ENCODE peak calls at places on chromosomes 13 and 19, in nine cellular contexts. One of them, this sample, is unnamed.

GRCh38 chr19:48419158-48419920 is 25.9 kb downstream of the GRIN2D start:
- DNase-seq in activated CD4-positive, alpha-beta T cell treated with anti-CD3 and anti-CD28 coated beads, Interleukin-2, amount 50 U/mL, for 1 hour: peak
- DNase-seq in NCI-H1694: no peak
- DNase-seq in foreskin fibroblast: peak
- DNase-seq in SHP77: no peak
- DNase-seq in stimulated activated CD8-positive, alpha-beta memory T cell treated with anti-CD3 and anti-CD28 coated beads, Interleukin-12 subunit alpha, Interleukin-12 subunit beta, amount 100 ng/mL, for 4 hours: peak
- DNase-seq in NCI-H2227 treated with DMSO at 0.1 percent for 48 hours: no peak
- DNase-seq in IMR-90: peak
- DNase-seq in psoas muscle: peak
- DNase-seq in this sample: no peak

GRCh38 chr13:110281736-110282135 is 25.2 kb downstream of the COL4A1 start:
- DNase-seq in activated CD4-positive, alpha-beta T cell treated with anti-CD3 and anti-CD28 coated beads, Interleukin-2, amount 50 U/mL, for 1 hour: no peak
- DNase-seq in NCI-H1694: no peak
- DNase-seq in foreskin fibroblast: no peak
- DNase-seq in SHP77: no peak
- DNase-seq in stimulated activated CD8-positive, alpha-beta memory T cell treated with anti-CD3 and anti-CD28 coated beads, Interleukin-12 subunit alpha, Interleukin-12 subunit beta, amount 100 ng/mL, for 4 hours: no peak
- DNase-seq in NCI-H2227 treated with DMSO at 0.1 percent for 48 hours: no peak
- DNase-seq in IMR-90: no peak
- DNase-seq in psoas muscle: no peak
- DNase-seq in this sample: no peak

GRCh38 chr19:45876411-45877197 is 9.3 kb downstream of the IRF2BP1 start:
- DNase-seq in activated CD4-positive, alpha-beta T cell treated with anti-CD3 and anti-CD28 coated beads, Interleukin-2, amount 50 U/mL, for 1 hour: no peak
- DNase-seq in NCI-H1694: no peak
- DNase-seq in foreskin fibroblast: peak
- DNase-seq in SHP77: no peak
- DNase-seq in stimulated activated CD8-positive, alpha-beta memory T cell treated with anti-CD3 and anti-CD28 coated beads, Interleukin-12 subunit alpha, Interleukin-12 subunit beta, amount 100 ng/mL, for 4 hours: no peak
- DNase-seq in NCI-H2227 treated with DMSO at 0.1 percent for 48 hours: no peak
- DNase-seq in IMR-90: peak
- DNase-seq in psoas muscle: peak
- DNase-seq in this sample: no peak

GRCh38 chr19:39236527-39236926 is 8.3 kb downstream of the IFNL3 start:
- DNase-seq in activated CD4-positive, alpha-beta T cell treated with anti-CD3 and anti-CD28 coated beads, Interleukin-2, amount 50 U/mL, for 1 hour: peak
- DNase-seq in NCI-H1694: no peak
- DNase-seq in foreskin fibroblast: no peak
- DNase-seq in SHP77: no peak
- DNase-seq in stimulated activated CD8-positive, alpha-beta memory T cell treated with anti-CD3 and anti-CD28 coated beads, Interleukin-12 subunit alpha, Interleukin-12 subunit beta, amount 100 ng/mL, for 4 hours: no peak
- DNase-seq in NCI-H2227 treated with DMSO at 0.1 percent for 48 hours: no peak
- DNase-seq in IMR-90: no peak
- DNase-seq in psoas muscle: no peak
- DNase-seq in this sample: no peak

GRCh38 chr13:21528616-21529015 is 69.5 kb upstream of the ZDHHC20 start:
- DNase-seq in activated CD4-positive, alpha-beta T cell treated with anti-CD3 and anti-CD28 coated beads, Interleukin-2, amount 50 U/mL, for 1 hour: no peak
- DNase-seq in NCI-H1694: no peak
- DNase-seq in foreskin fibroblast: peak
- DNase-seq in SHP77: no peak
- DNase-seq in stimulated activated CD8-positive, alpha-beta memory T cell treated with anti-CD3 and anti-CD28 coated beads, Interleukin-12 subunit alpha, Interleukin-12 subunit beta, amount 100 ng/mL, for 4 hours: no peak
- DNase-seq in NCI-H2227 treated with DMSO at 0.1 percent for 48 hours: no peak
- DNase-seq in IMR-90: peak
- DNase-seq in psoas muscle: no peak
- DNase-seq in this sample: no peak

GRCh38 chr13:75764251-75764650 is 128.1 kb downstream of the LMO7 start:
- DNase-seq in activated CD4-positive, alpha-beta T cell treated with anti-CD3 and anti-CD28 coated beads, Interleukin-2, amount 50 U/mL, for 1 hour: no peak
- DNase-seq in NCI-H1694: peak
- DNase-seq in foreskin fibroblast: no peak
- DNase-seq in SHP77: no peak
- DNase-seq in stimulated activated CD8-positive, alpha-beta memory T cell treated with anti-CD3 and anti-CD28 coated beads, Interleukin-12 subunit alpha, Interleukin-12 subunit beta, amount 100 ng/mL, for 4 hours: no peak
- DNase-seq in NCI-H2227 treated with DMSO at 0.1 percent for 48 hours: no peak
- DNase-seq in IMR-90: no peak
- DNase-seq in psoas muscle: no peak
- DNase-seq in this sample: no peak

GRCh38 chr19:55080121-55080914 is 4.6 kb downstream of the EPS8L1 start:
- DNase-seq in activated CD4-positive, alpha-beta T cell treated with anti-CD3 and anti-CD28 coated beads, Interleukin-2, amount 50 U/mL, for 1 hour: peak
- DNase-seq in NCI-H1694: peak
- DNase-seq in foreskin fibroblast: peak
- DNase-seq in SHP77: peak
- DNase-seq in stimulated activated CD8-positive, alpha-beta memory T cell treated with anti-CD3 and anti-CD28 coated beads, Interleukin-12 subunit alpha, Interleukin-12 subunit beta, amount 100 ng/mL, for 4 hours: no peak
- DNase-seq in NCI-H2227 treated with DMSO at 0.1 percent for 48 hours: peak
- DNase-seq in IMR-90: peak
- DNase-seq in psoas muscle: peak
- DNase-seq in this sample: no peak

GRCh38 chr13:48412881-48413351 is at the start of gene LPAR6:
- DNase-seq in activated CD4-positive, alpha-beta T cell treated with anti-CD3 and anti-CD28 coated beads, Interleukin-2, amount 50 U/mL, for 1 hour: no peak
- DNase-seq in NCI-H1694: no peak
- DNase-seq in foreskin fibroblast: peak
- DNase-seq in SHP77: no peak
- DNase-seq in stimulated activated CD8-positive, alpha-beta memory T cell treated with anti-CD3 and anti-CD28 coated beads, Interleukin-12 subunit alpha, Interleukin-12 subunit beta, amount 100 ng/mL, for 4 hours: no peak
- DNase-seq in NCI-H2227 treated with DMSO at 0.1 percent for 48 hours: no peak
- DNase-seq in IMR-90: peak
- DNase-seq in psoas muscle: peak
- DNase-seq in this sample: no peak

GRCh38 chr13:93559718-93560117 is 333.1 kb downstream of the GPC6 start:
- DNase-seq in activated CD4-positive, alpha-beta T cell treated with anti-CD3 and anti-CD28 coated beads, Interleukin-2, amount 50 U/mL, for 1 hour: no peak
- DNase-seq in NCI-H1694: no peak
- DNase-seq in foreskin fibroblast: peak
- DNase-seq in SHP77: peak
- DNase-seq in stimulated activated CD8-positive, alpha-beta memory T cell treated with anti-CD3 and anti-CD28 coated beads, Interleukin-12 subunit alpha, Interleukin-12 subunit beta, amount 100 ng/mL, for 4 hours: no peak
- DNase-seq in NCI-H2227 treated with DMSO at 0.1 percent for 48 hours: no peak
- DNase-seq in IMR-90: peak
- DNase-seq in psoas muscle: no peak
- DNase-seq in this sample: peak

GRCh38 chr19:47005164-47005641 is 14.4 kb upstream of the NPAS1 start:
- DNase-seq in activated CD4-positive, alpha-beta T cell treated with anti-CD3 and anti-CD28 coated beads, Interleukin-2, amount 50 U/mL, for 1 hour: no peak
- DNase-seq in NCI-H1694: no peak
- DNase-seq in foreskin fibroblast: no peak
- DNase-seq in SHP77: no peak
- DNase-seq in stimulated activated CD8-positive, alpha-beta memory T cell treated with anti-CD3 and anti-CD28 coated beads, Interleukin-12 subunit alpha, Interleukin-12 subunit beta, amount 100 ng/mL, for 4 hours: no peak
- DNase-seq in NCI-H2227 treated with DMSO at 0.1 percent for 48 hours: no peak
- DNase-seq in IMR-90: no peak
- DNase-seq in psoas muscle: no peak
- DNase-seq in this sample: no peak

GRCh38 chr13:30292325-30292724 is 15.0 kb downstream of the KATNAL1 start:
- DNase-seq in activated CD4-positive, alpha-beta T cell treated with anti-CD3 and anti-CD28 coated beads, Interleukin-2, amount 50 U/mL, for 1 hour: no peak
- DNase-seq in NCI-H1694: no peak
- DNase-seq in foreskin fibroblast: no peak
- DNase-seq in SHP77: no peak
- DNase-seq in stimulated activated CD8-positive, alpha-beta memory T cell treated with anti-CD3 and anti-CD28 coated beads, Interleukin-12 subunit alpha, Interleukin-12 subunit beta, amount 100 ng/mL, for 4 hours: no peak
- DNase-seq in NCI-H2227 treated with DMSO at 0.1 percent for 48 hours: no peak
- DNase-seq in IMR-90: no peak
- DNase-seq in psoas muscle: no peak
- DNase-seq in this sample: no peak

GRCh38 chr13:30905932-30906383 is at the start of gene MEDAG:
- DNase-seq in activated CD4-positive, alpha-beta T cell treated with anti-CD3 and anti-CD28 coated beads, Interleukin-2, amount 50 U/mL, for 1 hour: no peak
- DNase-seq in NCI-H1694: no peak
- DNase-seq in foreskin fibroblast: peak
- DNase-seq in SHP77: no peak
- DNase-seq in stimulated activated CD8-positive, alpha-beta memory T cell treated with anti-CD3 and anti-CD28 coated beads, Interleukin-12 subunit alpha, Interleukin-12 subunit beta, amount 100 ng/mL, for 4 hours: no peak
- DNase-seq in NCI-H2227 treated with DMSO at 0.1 percent for 48 hours: no peak
- DNase-seq in IMR-90: peak
- DNase-seq in psoas muscle: peak
- DNase-seq in this sample: no peak

GRCh38 chr13:113410472-113411201 is 42.7 kb downstream of the ADPRHL1 start:
- DNase-seq in activated CD4-positive, alpha-beta T cell treated with anti-CD3 and anti-CD28 coated beads, Interleukin-2, amount 50 U/mL, for 1 hour: no peak
- DNase-seq in NCI-H1694: no peak
- DNase-seq in foreskin fibroblast: peak
- DNase-seq in SHP77: no peak
- DNase-seq in stimulated activated CD8-positive, alpha-beta memory T cell treated with anti-CD3 and anti-CD28 coated beads, Interleukin-12 subunit alpha, Interleukin-12 subunit beta, amount 100 ng/mL, for 4 hours: no peak
- DNase-seq in NCI-H2227 treated with DMSO at 0.1 percent for 48 hours: no peak
- DNase-seq in IMR-90: peak
- DNase-seq in psoas muscle: peak
- DNase-seq in this sample: peak

GRCh38 chr13:22014469-22014868 is 343.6 kb downstream of the FGF9 start:
- DNase-seq in activated CD4-positive, alpha-beta T cell treated with anti-CD3 and anti-CD28 coated beads, Interleukin-2, amount 50 U/mL, for 1 hour: no peak
- DNase-seq in NCI-H1694: no peak
- DNase-seq in foreskin fibroblast: no peak
- DNase-seq in SHP77: no peak
- DNase-seq in stimulated activated CD8-positive, alpha-beta memory T cell treated with anti-CD3 and anti-CD28 coated beads, Interleukin-12 subunit alpha, Interleukin-12 subunit beta, amount 100 ng/mL, for 4 hours: no peak
- DNase-seq in NCI-H2227 treated with DMSO at 0.1 percent for 48 hours: no peak
- DNase-seq in IMR-90: no peak
- DNase-seq in psoas muscle: no peak
- DNase-seq in this sample: no peak

GRCh38 chr13:28313579-28313978 is 175.2 kb downstream of the PAN3 start:
- DNase-seq in activated CD4-positive, alpha-beta T cell treated with anti-CD3 and anti-CD28 coated beads, Interleukin-2, amount 50 U/mL, for 1 hour: no peak
- DNase-seq in NCI-H1694: no peak
- DNase-seq in foreskin fibroblast: peak
- DNase-seq in SHP77: no peak
- DNase-seq in stimulated activated CD8-positive, alpha-beta memory T cell treated with anti-CD3 and anti-CD28 coated beads, Interleukin-12 subunit alpha, Interleukin-12 subunit beta, amount 100 ng/mL, for 4 hours: no peak
- DNase-seq in NCI-H2227 treated with DMSO at 0.1 percent for 48 hours: no peak
- DNase-seq in IMR-90: peak
- DNase-seq in psoas muscle: no peak
- DNase-seq in this sample: no peak